ENCODE peak calls at places on chromosomes 3 and 15, in ten cellular contexts. One of them, this sample, is unnamed.

GRCh38 chr15:100049483-100049882 is 292.3 kb downstream of the ADAMTS17 start:
- DNase-seq in lower leg skin: peak
- DNase-seq in GM23338: no peak
- DNase-seq in fibroblast of lung: no peak
- DNase-seq in body of pancreas: no peak
- DNase-seq in GM12864: no peak
- DNase-seq in BE2C: no peak
- DNase-seq in IMR-90: no peak
- DNase-seq in brain microvascular endothelial cell: no peak
- DNase-seq in lower lobe of right lung: no peak
- DNase-seq in this sample: no peak

GRCh38 chr3:133894334-133895207 is 1.1 kb downstream of the RAB6B start:
- DNase-seq in lower leg skin: no peak
- DNase-seq in GM23338: peak
- DNase-seq in fibroblast of lung: no peak
- DNase-seq in body of pancreas: peak
- DNase-seq in GM12864: no peak
- DNase-seq in BE2C: no peak
- DNase-seq in IMR-90: no peak
- DNase-seq in brain microvascular endothelial cell: no peak
- DNase-seq in lower lobe of right lung: peak
- DNase-seq in this sample: no peak

GRCh38 chr3:188391597-188391996 is 237.6 kb downstream of the LPP start:
- DNase-seq in lower leg skin: no peak
- DNase-seq in GM23338: no peak
- DNase-seq in fibroblast of lung: no peak
- DNase-seq in body of pancreas: no peak
- DNase-seq in GM12864: no peak
- DNase-seq in BE2C: no peak
- DNase-seq in IMR-90: no peak
- DNase-seq in brain microvascular endothelial cell: no peak
- DNase-seq in lower lobe of right lung: no peak
- DNase-seq in this sample: no peak

GRCh38 chr3:28279770-28280169 is 38.4 kb downstream of the CMC1 start:
- DNase-seq in lower leg skin: no peak
- DNase-seq in GM23338: no peak
- DNase-seq in fibroblast of lung: peak
- DNase-seq in body of pancreas: no peak
- DNase-seq in GM12864: no peak
- DNase-seq in BE2C: no peak
- DNase-seq in IMR-90: peak
- DNase-seq in brain microvascular endothelial cell: no peak
- DNase-seq in lower lobe of right lung: no peak
- DNase-seq in this sample: peak

GRCh38 chr15:59247364-59247763 is 40.7 kb downstream of the LDHAL6B start:
- DNase-seq in lower leg skin: peak
- DNase-seq in GM23338: peak
- DNase-seq in fibroblast of lung: peak
- DNase-seq in body of pancreas: peak
- DNase-seq in GM12864: peak
- DNase-seq in BE2C: peak
- DNase-seq in IMR-90: peak
- DNase-seq in brain microvascular endothelial cell: peak
- DNase-seq in lower lobe of right lung: peak
- DNase-seq in this sample: peak

GRCh38 chr3:116958291-116958690 is 248.7 kb downstream of the TUSC7 start:
- DNase-seq in lower leg skin: no peak
- DNase-seq in GM23338: no peak
- DNase-seq in fibroblast of lung: no peak
- DNase-seq in body of pancreas: peak
- DNase-seq in GM12864: no peak
- DNase-seq in BE2C: no peak
- DNase-seq in IMR-90: no peak
- DNase-seq in brain microvascular endothelial cell: no peak
- DNase-seq in lower lobe of right lung: no peak
- DNase-seq in this sample: no peak

GRCh38 chr3:161244538-161244937 is 23.4 kb downstream of the NMD3 start:
- DNase-seq in lower leg skin: no peak
- DNase-seq in GM23338: no peak
- DNase-seq in fibroblast of lung: no peak
- DNase-seq in body of pancreas: no peak
- DNase-seq in GM12864: no peak
- DNase-seq in BE2C: no peak
- DNase-seq in IMR-90: no peak
- DNase-seq in brain microvascular endothelial cell: no peak
- DNase-seq in lower lobe of right lung: no peak
- DNase-seq in this sample: no peak

GRCh38 chr15:28885630-28886430 is at the start of gene APBA2:
- DNase-seq in lower leg skin: no peak
- DNase-seq in GM23338: peak
- DNase-seq in fibroblast of lung: peak
- DNase-seq in body of pancreas: peak
- DNase-seq in GM12864: no peak
- DNase-seq in BE2C: peak
- DNase-seq in IMR-90: peak
- DNase-seq in brain microvascular endothelial cell: peak
- DNase-seq in lower lobe of right lung: no peak
- DNase-seq in this sample: peak

GRCh38 chr3:126287171-126287535 is 70.1 kb downstream of the KLF15 start:
- DNase-seq in lower leg skin: no peak
- DNase-seq in GM23338: no peak
- DNase-seq in fibroblast of lung: no peak
- DNase-seq in body of pancreas: no peak
- DNase-seq in GM12864: no peak
- DNase-seq in BE2C: peak
- DNase-seq in IMR-90: no peak
- DNase-seq in brain microvascular endothelial cell: no peak
- DNase-seq in lower lobe of right lung: no peak
- DNase-seq in this sample: no peak
- H3K4me3 ChIP-seq in lower leg skin: no peak
- H3K4me3 ChIP-seq in GM23338: peak
- H3K4me3 ChIP-seq in fibroblast of lung: peak
- H3K4me3 ChIP-seq in body of pancreas: no peak
- H3K4me3 ChIP-seq in GM12864: no peak
- H3K4me3 ChIP-seq in BE2C: peak
- H3K4me3 ChIP-seq in IMR-90: peak
- H3K4me3 ChIP-seq in brain microvascular endothelial cell: peak
- H3K4me3 ChIP-seq in lower lobe of right lung: peak
- H3K4me3 ChIP-seq in this sample: peak

GRCh38 chr3:11161666-11162065 is 7.4 kb downstream of the HRH1 start:
- DNase-seq in lower leg skin: no peak
- DNase-seq in GM23338: peak
- DNase-seq in fibroblast of lung: no peak
- DNase-seq in body of pancreas: no peak
- DNase-seq in GM12864: no peak
- DNase-seq in BE2C: no peak
- DNase-seq in IMR-90: no peak
- DNase-seq in brain microvascular endothelial cell: no peak
- DNase-seq in lower lobe of right lung: no peak
- DNase-seq in this sample: no peak
- TF ChIP-seq CTCF in lower leg skin: no peak
- TF ChIP-seq CTCF in GM23338: peak
- TF ChIP-seq CTCF in fibroblast of lung: no peak
- TF ChIP-seq CTCF in body of pancreas: no peak
- TF ChIP-seq CTCF in GM12864: no peak
- TF ChIP-seq CTCF in BE2C: no peak
- TF ChIP-seq CTCF in IMR-90: no peak
- TF ChIP-seq CTCF in brain microvascular endothelial cell: peak
- TF ChIP-seq CTCF in lower lobe of right lung: no peak
- TF ChIP-seq CTCF in this sample: no peak

GRCh38 chr15:91867581-91868026 is 14.1 kb downstream of the SLCO3A1 start:
- DNase-seq in lower leg skin: peak
- DNase-seq in GM23338: peak
- DNase-seq in fibroblast of lung: peak
- DNase-seq in body of pancreas: peak
- DNase-seq in GM12864: no peak
- DNase-seq in BE2C: peak
- DNase-seq in IMR-90: peak
- DNase-seq in brain microvascular endothelial cell: peak
- DNase-seq in lower lobe of right lung: peak
- DNase-seq in this sample: peak

GRCh38 chr15:91866371-91866905 is 12.9 kb downstream of the SLCO3A1 start:
- DNase-seq in lower leg skin: peak
- DNase-seq in GM23338: no peak
- DNase-seq in fibroblast of lung: peak
- DNase-seq in body of pancreas: no peak
- DNase-seq in GM12864: no peak
- DNase-seq in BE2C: peak
- DNase-seq in IMR-90: peak
- DNase-seq in brain microvascular endothelial cell: no peak
- DNase-seq in lower lobe of right lung: no peak
- DNase-seq in this sample: no peak

GRCh38 chr15:91865486-91865885 is 12.0 kb downstream of the SLCO3A1 start:
- DNase-seq in lower leg skin: no peak
- DNase-seq in GM23338: no peak
- DNase-seq in fibroblast of lung: no peak
- DNase-seq in body of pancreas: no peak
- DNase-seq in GM12864: no peak
- DNase-seq in BE2C: no peak
- DNase-seq in IMR-90: no peak
- DNase-seq in brain microvascular endothelial cell: no peak
- DNase-seq in lower lobe of right lung: no peak
- DNase-seq in this sample: no peak

GRCh38 chr15:91865903-91866302 is 12.4 kb downstream of the SLCO3A1 start:
- DNase-seq in lower leg skin: no peak
- DNase-seq in GM23338: no peak
- DNase-seq in fibroblast of lung: no peak
- DNase-seq in body of pancreas: no peak
- DNase-seq in GM12864: no peak
- DNase-seq in BE2C: no peak
- DNase-seq in IMR-90: peak
- DNase-seq in brain microvascular endothelial cell: no peak
- DNase-seq in lower lobe of right lung: no peak
- DNase-seq in this sample: no peak

DNA sequence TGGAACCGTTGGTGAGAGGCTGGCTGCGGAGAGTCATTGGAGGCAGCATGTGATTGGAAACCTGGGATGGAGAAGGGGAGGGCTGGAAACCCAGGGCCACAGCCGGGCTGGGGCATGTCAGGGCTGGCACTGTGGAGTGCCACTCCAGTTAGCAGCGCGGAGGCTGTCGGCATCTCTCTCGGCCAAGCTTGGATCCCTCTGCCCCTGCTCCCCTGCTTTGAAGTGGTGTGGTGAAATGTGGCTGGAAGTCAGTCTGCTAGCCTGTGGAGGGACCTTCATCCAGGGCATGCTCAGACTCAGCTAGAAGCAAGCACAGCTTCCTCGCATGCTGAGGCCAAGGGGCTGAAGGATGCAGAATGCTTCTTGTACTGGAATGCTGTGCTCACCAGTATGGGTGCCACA is 13.5 kb downstream of the SLCO3A1 start:
- DNase-seq in lower leg skin: peak
- DNase-seq in GM23338: no peak
- DNase-seq in fibroblast of lung: peak
- DNase-seq in body of pancreas: no peak
- DNase-seq in GM12864: no peak
- DNase-seq in BE2C: no peak
- DNase-seq in IMR-90: no peak
- DNase-seq in brain microvascular endothelial cell: no peak
- DNase-seq in lower lobe of right lung: peak
- DNase-seq in this sample: no peak
- H3K4me3 ChIP-seq in lower leg skin: no peak
- H3K4me3 ChIP-seq in GM23338: no peak
- H3K4me3 ChIP-seq in fibroblast of lung: no peak
- H3K4me3 ChIP-seq in body of pancreas: no peak
- H3K4me3 ChIP-seq in GM12864: no peak
- H3K4me3 ChIP-seq in BE2C: peak
- H3K4me3 ChIP-seq in IMR-90: no peak
- H3K4me3 ChIP-seq in brain microvascular endothelial cell: no peak
- H3K4me3 ChIP-seq in lower lobe of right lung: no peak
- H3K4me3 ChIP-seq in this sample: no peak

GRCh38 chr3:136069933-136070332 is 104.4 kb downstream of the PPP2R3A start:
- DNase-seq in lower leg skin: no peak
- DNase-seq in GM23338: no peak
- DNase-seq in fibroblast of lung: peak
- DNase-seq in body of pancreas: no peak
- DNase-seq in GM12864: no peak
- DNase-seq in BE2C: no peak
- DNase-seq in IMR-90: peak
- DNase-seq in brain microvascular endothelial cell: no peak
- DNase-seq in lower lobe of right lung: no peak
- DNase-seq in this sample: no peak

GRCh38 chr3:136068708-136069107 is 103.2 kb downstream of the PPP2R3A start:
- DNase-seq in lower leg skin: no peak
- DNase-seq in GM23338: no peak
- DNase-seq in fibroblast of lung: peak
- DNase-seq in body of pancreas: no peak
- DNase-seq in GM12864: no peak
- DNase-seq in BE2C: no peak
- DNase-seq in IMR-90: peak
- DNase-seq in brain microvascular endothelial cell: no peak
- DNase-seq in lower lobe of right lung: no peak
- DNase-seq in this sample: no peak

GRCh38 chr3:136074546-136074945 is 109.0 kb downstream of the PPP2R3A start:
- DNase-seq in lower leg skin: no peak
- DNase-seq in GM23338: no peak
- DNase-seq in fibroblast of lung: peak
- DNase-seq in body of pancreas: no peak
- DNase-seq in GM12864: no peak
- DNase-seq in BE2C: no peak
- DNase-seq in IMR-90: peak
- DNase-seq in brain microvascular endothelial cell: no peak
- DNase-seq in lower lobe of right lung: no peak
- DNase-seq in this sample: no peak

GRCh38 chr3:136070334-136070733 is 104.8 kb downstream of the PPP2R3A start:
- DNase-seq in lower leg skin: no peak
- DNase-seq in GM23338: no peak
- DNase-seq in fibroblast of lung: peak
- DNase-seq in body of pancreas: no peak
- DNase-seq in GM12864: no peak
- DNase-seq in BE2C: no peak
- DNase-seq in IMR-90: peak
- DNase-seq in brain microvascular endothelial cell: peak
- DNase-seq in lower lobe of right lung: no peak
- DNase-seq in this sample: peak

DNA sequence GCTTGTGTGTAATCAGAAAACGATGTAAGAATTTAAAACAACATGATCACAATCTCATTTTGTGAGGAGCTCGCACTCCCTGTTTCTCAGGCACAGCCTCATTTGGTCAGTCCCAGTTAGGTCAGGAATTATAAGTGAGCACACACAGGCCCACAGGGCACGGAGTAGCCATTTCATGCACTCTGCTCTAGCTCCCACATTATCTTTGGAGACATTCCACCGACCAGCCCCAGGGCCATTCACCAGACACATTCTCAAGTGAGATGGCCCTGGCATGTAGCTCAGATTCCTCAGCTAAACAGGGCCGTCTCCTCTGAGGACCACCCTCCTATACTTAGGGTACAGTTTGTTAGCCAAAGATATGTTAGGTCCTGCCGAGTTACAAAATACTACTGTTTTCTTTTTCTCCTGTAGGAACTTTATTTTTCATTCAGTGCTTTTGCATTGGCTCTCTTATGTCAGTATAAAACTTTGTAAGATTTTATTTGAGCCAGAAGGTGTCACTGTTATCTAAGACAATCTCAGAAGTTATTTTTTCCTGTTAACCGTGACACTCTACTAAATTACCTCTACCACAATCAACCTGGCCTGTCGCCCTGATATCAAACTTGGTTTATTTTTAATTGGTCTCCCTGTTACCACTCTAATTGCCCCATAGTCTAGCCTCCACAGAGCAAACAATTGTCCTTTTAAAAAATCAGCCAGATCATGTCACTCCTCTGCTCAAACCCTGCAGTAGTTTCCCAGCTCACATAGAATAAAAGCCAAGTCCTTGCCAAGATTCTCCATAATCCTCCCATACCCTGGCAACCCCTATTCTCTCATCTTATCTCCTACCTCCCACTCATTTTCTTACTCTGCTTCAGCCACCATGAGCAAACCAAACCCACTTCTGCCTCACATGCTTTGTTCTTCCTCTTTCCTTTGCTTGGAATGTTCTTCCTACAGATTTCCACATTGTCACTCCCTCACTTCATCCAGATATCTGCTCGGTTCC is 105.7 kb downstream of the PPP2R3A start:
- DNase-seq in lower leg skin: no peak
- DNase-seq in GM23338: peak
- DNase-seq in fibroblast of lung: peak
- DNase-seq in body of pancreas: no peak
- DNase-seq in GM12864: no peak
- DNase-seq in BE2C: no peak
- DNase-seq in IMR-90: peak
- DNase-seq in brain microvascular endothelial cell: peak
- DNase-seq in lower lobe of right lung: no peak
- DNase-seq in this sample: peak
- TF ChIP-seq CTCF in lower leg skin: no peak
- TF ChIP-seq CTCF in GM23338: no peak
- TF ChIP-seq CTCF in fibroblast of lung: no peak
- TF ChIP-seq CTCF in body of pancreas: no peak
- TF ChIP-seq CTCF in GM12864: peak
- TF ChIP-seq CTCF in BE2C: no peak
- TF ChIP-seq CTCF in IMR-90: no peak
- TF ChIP-seq CTCF in brain microvascular endothelial cell: no peak
- TF ChIP-seq CTCF in lower lobe of right lung: no peak
- TF ChIP-seq CTCF in this sample: peak

This sample was measured in choroid plexus epithelial cell.